ENCODE peak calls at places on chromosomes 3 and 15, in seven cellular contexts. B is foreskin melanocyte, L is posterior cingulate gyrus, T is iris pigment epithelial cell, D is GM12865, W is fibroblast of lung, P is ascending aorta. F is an unnamed sample.

GRCh38 chr3:142977399-142977728 is 13.9 kb upstream of the PAQR9 start:
- DNase-seq in B (no peak), D (no peak), W (no peak), T (no peak), P (no peak), L (no peak), F (no peak)

GRCh38 chr3:159948423-159949140 is 40.1 kb upstream of the IL12A start:
- DNase-seq in B (no peak), T (peak; percentile 16), P (no peak), D (no peak), L (no peak), W (no peak), F (no peak)

GRCh38 chr3:47009225-47010049 is 30.0 kb downstream of the NBEAL2 start:
- DNase-seq in L (peak; percentile 82), T (peak; percentile 96), W (peak; percentile 94), D (peak; percentile 88), B (peak; percentile 83), P (peak; percentile 68), F (no peak)

GRCh38 chr3:167711439-167711838 is 23.3 kb downstream of the PDCD10 start:
- DNase-seq in B (no peak), P (no peak), W (no peak), T (no peak), D (no peak), L (no peak), F (no peak)

GRCh38 chr15:67914537-67915373 is 74.9 kb upstream of the RNU6-1 start:
- DNase-seq in L (no peak), T (peak; percentile 59), P (peak; percentile 29), B (peak; percentile 4), D (no peak), W (peak; percentile 68), F (no peak)

GRCh38 chr3:151327571-151328198 is 1.7 kb downstream of the P2RY13 start:
- DNase-seq in D (no peak), B (peak; percentile 34), T (no peak), L (no peak), W (peak; percentile 54), P (no peak), F (no peak)

GRCh38 chr15:29034151-29034550 is 148.4 kb downstream of the APBA2 start:
- DNase-seq in B (no peak), D (no peak), W (peak; percentile 19), T (no peak), P (no peak), L (no peak), F (no peak)

GRCh38 chr3:130956281-130956680 is 62.4 kb downstream of the ATP2C1 start:
- DNase-seq in P (no peak), D (no peak), L (no peak), B (no peak), W (no peak), T (no peak), F (no peak)

GRCh38 chr15:83956887-83957286 is 278.7 kb upstream of the GOLGA6L4 start:
- DNase-seq in P (no peak), D (no peak), W (no peak), L (no peak), B (no peak), T (no peak), F (no peak)

GRCh38 chr3:50246517-50246954 is 10.5 kb downstream of the GNAI2 start:
- DNase-seq in D (peak; percentile 81), W (peak; percentile 76), P (no peak), L (no peak), B (peak; percentile 74), T (peak; percentile 95), F (peak; percentile 86)

GRCh38 chr15:84681822-84682221 is 23.8 kb upstream of the NMB start:
- DNase-seq in P (no peak), B (no peak), L (no peak), T (peak; percentile 98), D (no peak), W (no peak), F (peak; percentile 68)

GRCh38 chr3:35737080-35737479 is 97.8 kb downstream of the ARPP21 start:
- DNase-seq in W (no peak), P (no peak), B (no peak), D (no peak), L (no peak), T (no peak), F (no peak)

GRCh38 chr3:148146947-148147346 is 550.8 kb upstream of the AGTR1 start:
- DNase-seq in T (peak; percentile 91), W (peak; percentile 87), B (no peak), P (no peak), D (no peak), L (no peak), F (no peak)

GRCh38 chr3:11238057-11238456 is 34.1 kb upstream of the ATG7 start:
- DNase-seq in L (no peak), P (no peak), T (peak; percentile 96), D (peak; percentile 32), B (no peak), W (peak; percentile 90), F (peak; percentile 4)

GRCh38 chr3:115617573-115617972 is 5.7 kb upstream of the GAP43 start:
- DNase-seq in T (no peak), L (no peak), D (no peak), P (no peak), W (no peak), B (no peak), F (no peak)

GRCh38 chr3:106936337-106936736 is 440.9 kb upstream of the CCDC54 start:
- DNase-seq in T (no peak), L (no peak), P (no peak), W (no peak), B (no peak), D (no peak), F (no peak)

GRCh38 chr3:18808423-18808822 is 339.9 kb upstream of the KCNH8 start:
- DNase-seq in T (peak; percentile 63), B (no peak), L (no peak), P (no peak), W (no peak), D (no peak), F (no peak)

GRCh38 chr3:54918516-54918915 is 9.3 kb downstream of the LRTM1 start:
- DNase-seq in W (no peak), T (no peak), B (no peak), P (no peak), D (no peak), L (no peak), F (no peak)

GRCh38 chr15:52683585-52683984 is 4.4 kb upstream of the ATOSA start:
- DNase-seq in P (no peak), L (no peak), D (peak; percentile 69), W (no peak), T (no peak), B (no peak), F (no peak)

GRCh38 chr3:36701903-36702374 is 62.4 kb downstream of the DCLK3 start:
- DNase-seq in P (no peak), B (no peak), D (no peak), W (peak; percentile 94), T (peak; percentile 88), L (no peak), F (no peak)

GRCh38 chr15:95561463-95561862 is 769.0 kb upstream of the NR2F2 start:
- DNase-seq in D (no peak), W (peak; percentile 50), L (no peak), P (no peak), T (no peak), B (no peak), F (no peak)

GRCh38 chr3:169637731-169638130 is 25.8 kb downstream of the MECOM start:
- DNase-seq in P (no peak), W (no peak), L (no peak), B (no peak), T (no peak), D (no peak), F (no peak)

GRCh38 chr3:46466273-46466672 is 1.6 kb upstream of the LTF start:
- DNase-seq in P (no peak), T (no peak), D (no peak), W (no peak), B (no peak), L (no peak), F (no peak)

GRCh38 chr15:74400915-74401757 is 32.6 kb downstream of the SEMA7A start:
- DNase-seq in P (no peak), T (no peak), W (no peak), L (no peak), B (no peak), D (peak; percentile 90), F (peak; percentile 42)

F was measured in stimulated activated naive CD4-positive, alpha-beta T cell treated with Interleukin-2 at 50 U/mL for 16 hours.